ENCODE peak calls at places on chromosomes 3 and 15, in eight cellular contexts. T, J, G, B, W, R, K and F are unnamed samples.

GRCh38 chr3:117910820-117911524 is 1123.7 kb downstream of the IGSF11 start:
- DNase-seq in B (no peak), K (no peak), T (no peak), J (peak), R (no peak), G (no peak), W (no peak), F (no peak)

GRCh38 chr3:138479355-138479964 is 45.0 kb downstream of the ESYT3 start:
- DNase-seq in T (peak), J (peak), B (peak), G (no peak), K (no peak), W (peak), R (peak), F (no peak)

GRCh38 chr15:55552926-55553325 is 35.2 kb downstream of the PYGO1 start:
- DNase-seq in W (no peak), T (no peak), B (no peak), R (no peak), G (no peak), J (no peak), K (no peak), F (no peak)

GRCh38 chr3:38348903-38349302 is 2.3 kb downstream of the XYLB start:
- DNase-seq in G (no peak), W (peak), R (no peak), T (no peak), K (no peak), J (peak), B (no peak), F (no peak)

GRCh38 chr3:143078883-143079282 is 40.7 kb upstream of the CHST2 start:
- DNase-seq in T (no peak), B (no peak), K (no peak), J (peak), G (no peak), R (no peak), W (no peak), F (no peak)

GRCh38 chr15:62782100-62782791 is 260.3 kb upstream of the TPM1 start:
- DNase-seq in R (peak), B (peak), K (no peak), J (peak), W (peak), G (no peak), T (peak), F (peak)

GRCh38 chr3:185308126-185308754 is 54.4 kb upstream of the EHHADH start:
- DNase-seq in W (peak), B (peak), T (peak), R (peak), K (peak), G (no peak), J (peak), F (no peak)

GRCh38 chr15:80769471-80770355 is 9.5 kb upstream of the CEMIP start:
- DNase-seq in J (no peak), G (no peak), W (no peak), B (no peak), R (no peak), T (no peak), K (no peak), F (no peak)

GRCh38 chr3:109559389-109559788 is 222.0 kb upstream of the DPPA4 start:
- DNase-seq in K (no peak), W (no peak), G (no peak), B (no peak), R (no peak), J (no peak), T (no peak), F (no peak)

GRCh38 chr3:183378951-183379350 is 49.5 kb downstream of the MCF2L2 start:
- DNase-seq in B (no peak), K (no peak), R (no peak), J (no peak), G (no peak), W (no peak), T (no peak), F (no peak)

GRCh38 chr3:46298871-46299607 is 54.9 kb upstream of the CCR2 start:
- DNase-seq in W (no peak), G (no peak), T (peak), R (no peak), J (no peak), K (no peak), B (no peak), F (no peak)

GRCh38 chr15:24696201-24696600 is 20.6 kb downstream of the NPAP1 start:
- DNase-seq in K (no peak), R (no peak), J (no peak), W (no peak), B (no peak), G (no peak), T (no peak), F (no peak)

GRCh38 chr3:180002006-180002405 is 34.7 kb downstream of the PEX5L start:
- DNase-seq in R (no peak), K (no peak), J (no peak), B (no peak), T (no peak), W (no peak), G (no peak), F (no peak)

GRCh38 chr3:152254031-152254430 is 14.7 kb upstream of the MBNL1 start:
- DNase-seq in W (no peak), T (no peak), K (no peak), R (no peak), B (no peak), J (no peak), G (no peak), F (no peak)

GRCh38 chr15:44101944-44102343 is 93.1 kb downstream of the FRMD5 start:
- DNase-seq in B (no peak), R (no peak), J (peak), T (no peak), W (no peak), G (no peak), K (peak), F (no peak)

GRCh38 chr3:196222876-196223595 is 6.7 kb downstream of the SLC51A start:
- DNase-seq in R (no peak), W (no peak), B (no peak), G (no peak), T (no peak), K (no peak), J (no peak), F (no peak)

GRCh38 chr3:12483364-12483763 is 916 bp upstream of the TSEN2 start:
- DNase-seq in K (no peak), B (no peak), R (no peak), T (no peak), J (no peak), W (peak), G (no peak), F (no peak)

GRCh38 chr3:114496874-114497273 is 203.0 kb downstream of the TIGIT start:
- DNase-seq in T (no peak), G (no peak), W (no peak), R (no peak), J (peak), B (peak), K (no peak), F (no peak)

GRCh38 chr3:76497636-76498035 is 542.3 kb upstream of the ROBO2 start:
- DNase-seq in B (no peak), W (no peak), K (peak), T (no peak), R (no peak), J (no peak), G (no peak), F (no peak)

GRCh38 chr15:78264304-78265136 is at the start of gene DNAJA4:
- DNase-seq in W (peak), R (no peak), G (peak), K (no peak), T (peak), J (peak), B (no peak), F (peak)

GRCh38 chr15:92143765-92144164 is 249.9 kb upstream of the ST8SIA2 start:
- DNase-seq in R (no peak), J (no peak), B (no peak), K (no peak), T (no peak), W (no peak), G (no peak), F (no peak)

GRCh38 chr3:134448664-134449063 is 37.1 kb downstream of the ANAPC13 start:
- DNase-seq in T (no peak), B (no peak), R (no peak), K (no peak), W (no peak), J (no peak), G (no peak), F (no peak)

GRCh38 chr3:10238330-10238995 is 9.8 kb upstream of the TATDN2 start:
- DNase-seq in K (no peak), W (no peak), R (no peak), B (no peak), T (no peak), J (no peak), G (no peak), F (no peak)

GRCh38 chr3:112061152-112061551 is 25.0 kb upstream of the C3orf52 start:
- DNase-seq in J (peak), G (no peak), W (no peak), B (no peak), K (no peak), T (no peak), R (no peak), F (no peak)

GRCh38 chr3:122777563-122777962 is 16.1 kb downstream of the HSPBAP1 start:
- DNase-seq in T (no peak), R (no peak), J (no peak), K (no peak), W (no peak), G (no peak), B (no peak), F (no peak)